ENCODE peak calls at places on chromosomes 1 and 21, in seven cellular contexts. M is breast epithelium, W is cardiac muscle cell, L is brain microvascular endothelial cell, T is HFF-Myc, V is fibroblast of pulmonary artery, D is neuronal stem cell. K is an unnamed sample.

GRCh38 chr1:6461538-6462411 is 4.2 kb downstream of the TNFRSF25 start:
- DNase-seq in M (no peak), W (no peak), L (no peak), T (no peak), V (no peak), D (no peak), K (no peak)

GRCh38 chr21:41479686-41480085 is 28.3 kb downstream of the TMPRSS2 start:
- DNase-seq in M (no peak), W (no peak), L (no peak), T (no peak), V (no peak), D (no peak), K (no peak)

GRCh38 chr1:111814642-111815041 is 58.9 kb downstream of the DDX20 start:
- DNase-seq in M (no peak), W (no peak), L (no peak), T (no peak), V (no peak), D (no peak), K (no peak)

GRCh38 chr21:26804895-26805609 is 40.2 kb downstream of the ADAMTS1 start:
- DNase-seq in M (no peak), W (peak), L (no peak), T (no peak), V (no peak), D (no peak), K (no peak)

GRCh38 chr1:233662503-233663105 is 48.7 kb downstream of the KCNK1 start:
- DNase-seq in M (no peak), W (no peak), L (no peak), T (no peak), V (no peak), D (no peak), K (no peak)

GRCh38 chr1:203364013-203364730 is 13.2 kb upstream of the FMOD start:
- DNase-seq in M (no peak), W (peak), L (no peak), T (no peak), V (peak), D (no peak), K (no peak)

GRCh38 chr1:155514582-155515187 is 47.9 kb downstream of the ASH1L start:
- DNase-seq in M (no peak), W (peak), L (no peak), T (no peak), V (peak), D (no peak), K (no peak)

GRCh38 chr1:17002524-17002902 is 9.2 kb downstream of the ATP13A2 start:
- DNase-seq in M (no peak), W (no peak), L (no peak), T (no peak), V (no peak), D (no peak), K (no peak)

GRCh38 chr1:94240822-94241221 is 3.4 kb upstream of the ARHGAP29 start:
- DNase-seq in M (no peak), W (peak), L (no peak), T (no peak), V (peak), D (peak), K (no peak)

GRCh38 chr1:112852276-112852675 is 103.7 kb downstream of the SLC16A1 start:
- DNase-seq in M (no peak), W (no peak), L (no peak), T (no peak), V (no peak), D (no peak), K (no peak)

GRCh38 chr1:154358519-154358918 is 33.2 kb downstream of the ATP8B2 start:
- DNase-seq in M (no peak), W (no peak), L (no peak), T (no peak), V (no peak), D (no peak), K (no peak)

GRCh38 chr1:63902844-63903589 is 129.2 kb downstream of the ROR1 start:
- DNase-seq in M (no peak), W (no peak), L (no peak), T (no peak), V (peak), D (no peak), K (no peak)

GRCh38 chr21:36584980-36585940 is 105.3 kb upstream of the CLDN14 start:
- DNase-seq in M (no peak), W (no peak), L (no peak), T (no peak), V (no peak), D (no peak), K (peak)

GRCh38 chr1:109283748-109284600 is 1.0 kb upstream of the PSRC1 start:
- DNase-seq in M (no peak), W (no peak), L (no peak), T (no peak), V (no peak), D (no peak), K (no peak)

GRCh38 chr1:161953256-161953920 is 70.3 kb downstream of the OLFML2B start:
- DNase-seq in M (no peak), W (no peak), L (no peak), T (no peak), V (no peak), D (no peak), K (no peak)

GRCh38 chr21:33732038-33732437 is 89.7 kb downstream of the ITSN1 start:
- DNase-seq in M (no peak), W (no peak), L (peak), T (no peak), V (no peak), D (no peak), K (no peak)

GRCh38 chr1:41895552-41895951 is 23.2 kb downstream of the HIVEP3 start:
- DNase-seq in M (no peak), W (no peak), L (no peak), T (no peak), V (peak), D (no peak), K (no peak)

GRCh38 chr1:41894778-41895483 is 23.8 kb downstream of the HIVEP3 start:
- DNase-seq in M (no peak), W (no peak), L (no peak), T (no peak), V (no peak), D (no peak), K (no peak)

GRCh38 chr1:41900611-41901444 is 17.9 kb downstream of the HIVEP3 start:
- DNase-seq in M (no peak), W (no peak), L (no peak), T (peak), V (peak), D (no peak), K (no peak)

GRCh38 chr1:41901551-41901950 is 17.2 kb downstream of the HIVEP3 start:
- DNase-seq in M (no peak), W (no peak), L (no peak), T (no peak), V (no peak), D (no peak), K (no peak)

GRCh38 chr1:41898191-41898713 is 20.5 kb downstream of the HIVEP3 start:
- DNase-seq in M (no peak), W (no peak), L (no peak), T (peak), V (peak), D (no peak), K (no peak)
- H3K4me3 ChIP-seq in M (no peak), W (no peak), L (no peak), T (no peak), V (no peak), D (no peak), K (no peak)

DNA sequence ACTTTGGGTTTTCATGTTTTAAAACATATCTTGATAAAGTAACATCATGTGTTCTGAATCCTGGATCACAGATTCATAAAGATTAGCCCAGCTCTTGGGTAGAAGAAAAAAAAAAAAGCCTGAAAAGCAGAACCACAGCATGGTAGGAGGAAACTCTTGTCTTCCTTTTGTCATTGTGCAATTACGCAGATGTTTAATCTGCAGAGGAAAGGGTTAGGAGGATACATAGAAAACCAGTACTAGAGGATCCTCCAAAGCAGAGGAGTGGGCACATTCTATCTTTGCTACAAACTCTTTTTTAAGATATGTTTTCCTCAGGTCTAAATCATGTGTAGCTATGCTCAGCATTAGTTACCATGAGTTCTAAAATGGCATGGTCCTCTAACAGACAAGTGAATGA is 107.1 kb downstream of the NME7 start:
- DNase-seq in M (no peak), W (no peak), L (no peak), T (no peak), V (no peak), D (no peak), K (no peak)
- H3K4me3 ChIP-seq in M (no peak), W (no peak), L (no peak), T (no peak), V (no peak), D (no peak), K (no peak)

GRCh38 chr1:21668232-21669032 is 725 bp downstream of the RAP1GAP start:
- DNase-seq in M (no peak), W (no peak), L (no peak), T (no peak), V (no peak), D (no peak), K (no peak)

GRCh38 chr1:21665711-21666571 is 3.2 kb downstream of the RAP1GAP start:
- DNase-seq in M (peak), W (no peak), L (no peak), T (no peak), V (no peak), D (no peak), K (no peak)

GRCh38 chr1:21669033-21669286 is 197 bp downstream of the RAP1GAP start:
- DNase-seq in M (no peak), W (no peak), L (no peak), T (no peak), V (no peak), D (no peak), K (no peak)

GRCh38 chr1:21666572-21667320 is 2.4 kb downstream of the RAP1GAP start:
- DNase-seq in M (peak), W (no peak), L (no peak), T (no peak), V (peak), D (no peak), K (no peak)

DNA sequence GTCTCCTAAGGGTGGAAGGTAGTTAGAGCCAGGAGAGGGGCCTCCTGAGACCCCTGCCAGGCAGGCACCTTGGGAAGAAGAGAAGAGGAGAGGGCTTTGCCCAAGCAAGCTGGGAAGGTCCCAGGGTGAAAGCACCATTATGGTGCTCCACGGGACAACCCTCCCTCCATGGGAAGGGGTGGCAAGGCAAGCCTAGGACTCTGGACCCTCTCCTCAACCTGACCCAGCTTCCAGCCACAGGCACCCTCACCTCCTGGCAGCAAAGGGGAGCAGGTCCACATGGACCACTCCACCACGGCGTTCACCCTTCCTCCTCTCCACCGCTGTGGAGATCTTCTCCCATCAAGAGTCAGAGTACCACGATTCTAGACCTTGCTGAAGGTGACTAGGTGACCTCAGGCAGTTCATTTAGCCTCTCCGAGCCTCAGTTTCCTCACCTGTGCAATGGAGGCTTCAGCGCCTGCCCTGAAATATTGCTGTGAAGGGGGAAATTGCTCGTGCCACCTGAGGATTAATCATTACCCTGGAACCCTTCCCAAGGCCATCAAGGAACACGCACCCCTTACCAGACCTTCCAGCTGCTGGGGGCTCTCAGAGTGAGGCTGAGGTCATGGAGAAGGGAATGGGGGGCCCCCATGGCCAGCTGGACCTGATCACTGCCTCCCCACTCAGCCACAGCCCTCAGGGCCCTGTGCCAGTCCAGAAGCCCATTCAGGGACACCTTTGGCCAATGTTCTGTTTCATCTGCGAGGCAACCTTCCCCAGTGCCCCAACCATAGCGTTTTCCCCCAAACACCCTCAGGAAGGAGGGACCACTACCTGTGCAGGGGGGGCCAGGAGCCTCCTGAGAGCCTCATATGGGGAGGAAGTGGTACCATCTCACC is 1.6 kb downstream of the RAP1GAP start:
- DNase-seq in M (peak), W (no peak), L (no peak), T (no peak), V (no peak), D (no peak), K (no peak)
- H3K4me3 ChIP-seq in M (no peak), W (no peak), L (no peak), T (no peak), V (no peak), D (no peak), K (no peak)

DNA sequence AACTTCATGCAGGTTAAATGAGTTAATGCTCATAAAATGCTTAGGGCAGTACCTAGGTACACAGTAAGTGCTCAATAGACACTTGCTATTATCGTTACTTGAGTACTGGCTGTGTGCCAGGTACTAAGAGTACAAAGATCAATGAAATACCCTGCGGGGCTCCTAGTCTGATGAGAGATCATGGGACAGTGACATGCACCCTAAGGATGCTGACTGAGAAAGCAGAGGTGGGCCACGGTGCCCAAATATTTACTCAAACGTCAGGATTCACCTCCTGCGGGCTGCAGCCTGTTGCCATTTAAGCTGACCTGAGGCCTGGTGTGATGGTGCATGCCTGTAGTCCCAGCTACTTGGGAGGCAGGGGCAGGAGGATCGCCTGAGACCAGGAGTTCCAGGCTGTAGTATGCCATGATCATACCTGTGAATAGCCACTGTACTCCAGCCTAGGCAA is 19.8 kb upstream of the LUZP1 start:
- DNase-seq in M (no peak), W (no peak), L (no peak), T (no peak), V (no peak), D (no peak), K (no peak)
- H3K4me3 ChIP-seq in M (no peak), W (no peak), L (no peak), T (no peak), V (no peak), D (no peak), K (no peak)

GRCh38 chr1:228902781-228903572 is 167.7 kb downstream of the RHOU start:
- DNase-seq in M (peak), W (no peak), L (peak), T (peak), V (peak), D (no peak), K (peak)
- H3K4me3 ChIP-seq in M (no peak), W (no peak), L (no peak), T (no peak), V (no peak), D (no peak), K (no peak)

DNA sequence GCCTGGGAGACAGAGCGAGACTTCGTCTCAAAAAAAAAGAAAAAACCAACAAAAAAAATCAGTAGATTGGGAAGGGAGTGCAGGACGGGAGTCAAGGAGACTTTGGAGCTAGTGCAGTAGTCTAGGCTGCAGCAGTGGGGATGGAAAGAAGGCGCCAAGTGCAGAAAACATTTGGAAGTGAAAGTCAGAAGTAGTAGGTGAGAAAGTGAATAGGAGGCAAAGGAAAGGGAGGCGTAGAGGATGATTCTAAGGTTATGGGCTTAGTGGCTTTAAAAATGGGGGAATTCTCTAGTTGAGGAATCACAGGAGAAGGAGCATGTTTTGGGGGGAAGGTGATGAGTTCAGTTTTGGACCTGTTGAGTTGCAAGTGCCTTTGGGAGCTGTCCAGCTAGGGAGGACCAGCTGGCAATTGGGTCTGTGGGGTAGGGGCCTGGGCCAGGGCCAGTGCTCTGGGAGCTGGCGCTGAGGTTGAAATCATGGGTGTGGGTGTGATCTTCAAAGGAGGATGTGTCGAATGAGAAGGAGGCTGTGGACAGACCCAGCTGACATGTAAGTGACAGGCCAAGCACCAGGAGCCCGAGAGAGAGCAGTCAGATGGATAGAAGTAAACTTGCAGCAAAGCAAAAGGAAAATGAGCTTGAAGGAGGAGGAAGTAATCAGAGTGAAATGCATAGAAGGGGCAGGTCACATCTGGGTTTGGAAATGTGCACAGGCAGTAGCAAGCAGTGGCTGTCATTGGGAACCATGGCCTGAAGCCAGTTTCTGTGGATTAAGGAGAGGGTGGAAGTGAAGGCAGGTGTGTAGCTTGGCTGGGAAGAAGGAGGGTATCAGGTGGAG is 15.8 kb downstream of the TMCC2 start:
- DNase-seq in M (no peak), W (no peak), L (no peak), T (no peak), V (no peak), D (no peak), K (no peak)
- H3K4me3 ChIP-seq in M (no peak), W (no peak), L (no peak), T (no peak), V (no peak), D (no peak), K (no peak)

GRCh38 chr1:18108313-18109057 is 887 bp downstream of the IGSF21 start:
- DNase-seq in M (no peak), W (no peak), L (no peak), T (no peak), V (no peak), D (no peak), K (no peak)
- H3K4me3 ChIP-seq in M (peak), W (peak), L (no peak), T (no peak), V (no peak), D (peak), K (no peak)

GRCh38 chr1:43302226-43302625 is 1.4 kb downstream of the TIE1 start:
- DNase-seq in M (no peak), W (no peak), L (no peak), T (no peak), V (no peak), D (no peak), K (no peak)

GRCh38 chr1:43302721-43303476 is 2.1 kb downstream of the TIE1 start:
- DNase-seq in M (no peak), W (no peak), L (no peak), T (no peak), V (no peak), D (no peak), K (no peak)

GRCh38 chr1:43304771-43305300 is 4.1 kb downstream of the TIE1 start:
- DNase-seq in M (no peak), W (no peak), L (no peak), T (no peak), V (no peak), D (no peak), K (no peak)

GRCh38 chr1:43304287-43304615 is 3.5 kb downstream of the TIE1 start:
- DNase-seq in M (no peak), W (no peak), L (no peak), T (no peak), V (no peak), D (no peak), K (no peak)

DNA sequence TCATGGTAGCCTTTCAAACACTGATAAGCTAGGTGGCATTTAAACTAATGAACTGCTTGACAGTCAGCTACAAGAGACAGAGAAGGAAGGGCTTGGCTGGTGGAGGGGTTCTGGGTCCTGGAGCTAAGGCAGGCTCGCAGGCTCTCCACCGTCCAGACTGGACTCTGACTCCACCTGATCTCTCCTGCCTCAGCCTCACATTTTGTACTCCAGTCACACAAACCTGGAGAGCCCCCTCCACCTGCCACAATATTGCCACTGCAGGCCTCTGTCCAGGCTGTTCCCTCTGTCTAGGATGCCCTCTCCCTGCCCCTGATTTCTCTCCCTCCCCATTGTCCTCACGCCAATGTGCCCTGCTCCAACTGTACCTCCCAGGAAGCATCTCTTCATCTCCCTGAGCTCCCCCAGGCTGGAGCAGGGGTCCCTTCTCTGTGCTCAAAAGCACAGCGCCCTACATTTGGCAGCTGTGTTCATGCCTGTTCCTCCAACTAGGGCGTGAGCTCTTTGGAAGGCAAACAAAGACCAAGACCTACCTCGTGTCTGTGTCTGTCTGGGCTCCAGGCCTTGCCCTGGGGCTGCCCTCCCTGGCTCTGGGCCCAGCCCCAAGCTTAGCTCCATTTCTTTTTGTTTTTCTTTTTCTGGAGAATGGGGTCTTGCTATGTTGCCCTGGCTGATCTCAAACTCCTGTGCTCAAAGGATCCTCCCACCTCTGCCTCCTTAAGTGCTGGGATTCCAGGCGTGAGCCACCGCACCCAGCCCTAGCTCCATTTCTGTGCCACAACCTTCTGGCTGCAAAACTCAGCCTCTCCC is 2.9 kb downstream of the TIE1 start:
- DNase-seq in M (no peak), W (peak), L (no peak), T (no peak), V (no peak), D (no peak), K (no peak)
- H3K4me3 ChIP-seq in M (no peak), W (no peak), L (no peak), T (no peak), V (no peak), D (no peak), K (no peak)